ENCODE peak calls at places on chromosomes 11 and 22, in eight cellular contexts. K is Peyer's patch, U is neural crest cell, M is brain microvascular endothelial cell, V is PC-3, A is mesothelial cell of epicardium, C is MM.1S, X is ovary. I is an unnamed sample.

GRCh38 chr11:30729187-30729713 is 143.1 kb upstream of the MPPED2 start:
- DNase-seq in A (no peak), U (no peak), X (no peak), V (no peak), C (no peak), M (no peak), K (no peak), I (no peak)

GRCh38 chr22:35421121-35421520 is 21.2 kb downstream of the MCM5 start:
- DNase-seq in A (no peak), C (no peak), V (no peak), X (no peak), K (no peak), M (no peak), U (no peak), I (no peak)

GRCh38 chr11:94595061-94595460 is 27.9 kb downstream of the PIWIL4 start:
- DNase-seq in V (no peak), A (no peak), K (no peak), C (no peak), X (no peak), U (no peak), M (no peak), I (no peak)

GRCh38 chr22:46542011-46542985 is 4.9 kb upstream of the CELSR1 start:
- DNase-seq in V (peak; percentile 70), X (peak; percentile 47), M (peak; percentile 47), C (peak; percentile 73), A (peak; percentile 81), K (peak; percentile 80), U (peak; percentile 78), I (peak; percentile 94)

GRCh38 chr22:48827904-48828555 is 999.6 kb downstream of the BRD1 start:
- DNase-seq in A (no peak), X (no peak), K (peak; percentile 34), V (no peak), C (no peak), M (no peak), U (no peak), I (no peak)

GRCh38 chr22:37431811-37432707 is 4.8 kb upstream of the ELFN2 start:
- DNase-seq in X (no peak), A (no peak), M (peak; percentile 97), U (no peak), K (no peak), V (peak; percentile 97), C (no peak), I (peak; percentile 43)

GRCh38 chr11:72381584-72382090 is 52.7 kb downstream of the CLPB start:
- DNase-seq in M (no peak), C (no peak), K (no peak), A (no peak), X (no peak), V (no peak), U (no peak), I (no peak)

GRCh38 chr11:114846040-114846791 is 167.9 kb downstream of the NXPE2 start:
- DNase-seq in C (peak; percentile 83), V (no peak), A (no peak), X (no peak), M (no peak), K (no peak), U (no peak), I (no peak)

GRCh38 chr11:6251120-6251733 is 8.4 kb upstream of the CCKBR start:
- DNase-seq in U (peak; percentile 78), C (peak; percentile 29), K (peak; percentile 77), V (peak; percentile 78), X (peak; percentile 79), A (peak; percentile 80), M (peak; percentile 80), I (peak; percentile 65)

GRCh38 chr22:38706101-38706884 is 549 bp downstream of the GTPBP1 start:
- DNase-seq in X (peak; percentile 59), M (no peak), V (no peak), U (peak; percentile 5), A (peak; percentile 67), K (peak; percentile 70), C (peak; percentile 52), I (no peak)

GRCh38 chr22:33851240-33851639 is 69.0 kb downstream of the LARGE1 start:
- DNase-seq in V (peak; percentile 7), A (no peak), K (no peak), C (no peak), M (no peak), U (no peak), X (no peak), I (no peak)

GRCh38 chr22:39242809-39243442 is 1.9 kb downstream of the PDGFB start:
- DNase-seq in M (no peak), A (peak; percentile 75), V (peak; percentile 73), C (peak; percentile 42), X (no peak), K (no peak), U (no peak), I (no peak)

GRCh38 chr22:36443198-36443770 is 38.2 kb downstream of the TXN2 start:
- DNase-seq in M (no peak), V (no peak), X (no peak), U (no peak), C (no peak), K (no peak), A (no peak), I (no peak)

GRCh38 chr11:131796541-131796940 is 426.1 kb downstream of the NTM start:
- DNase-seq in K (no peak), A (no peak), C (no peak), M (no peak), X (no peak), V (no peak), U (no peak), I (no peak)

GRCh38 chr11:104064016-104064630 is 27.7 kb downstream of the DDI1 start:
- DNase-seq in V (no peak), A (no peak), K (no peak), M (no peak), X (no peak), U (no peak), C (no peak), I (no peak)

GRCh38 chr11:111977141-111978027 is 40.2 kb downstream of the DIXDC1 start:
- DNase-seq in A (peak; percentile 71), K (peak; percentile 73), X (peak; percentile 62), C (no peak), U (peak; percentile 38), M (peak; percentile 29), V (peak; percentile 56), I (peak; percentile 66)

GRCh38 chr11:18080451-18080850 is 25.4 kb downstream of the SAAL1 start:
- DNase-seq in U (no peak), V (peak; percentile 42), C (no peak), X (no peak), M (no peak), A (no peak), K (no peak), I (no peak)

DNA sequence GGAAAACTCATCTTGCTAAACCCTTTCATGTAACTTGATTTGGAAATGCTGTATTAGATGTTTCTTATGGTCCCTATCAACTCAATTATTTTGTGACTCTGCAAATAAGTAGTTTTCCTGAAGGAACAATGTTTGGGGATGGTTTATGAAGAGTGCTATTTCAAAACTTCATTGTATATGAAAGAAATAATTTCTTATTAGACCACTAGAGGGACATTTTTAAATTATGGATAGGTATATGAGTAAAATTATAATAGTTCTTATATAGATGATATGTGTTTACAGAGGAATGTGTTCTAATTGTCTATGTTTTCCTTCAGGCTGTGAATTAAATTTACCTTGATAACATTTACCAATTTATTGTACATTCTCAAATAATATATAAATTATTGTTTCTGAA is 509.4 kb upstream of the RAG2 start:
- DNase-seq in V (peak; percentile 27), C (no peak), A (no peak), M (no peak), U (no peak), K (no peak), X (no peak), I (no peak)
- TF ChIP-seq CTCF in V (peak; percentile 50), C (no peak), A (peak; percentile 76), M (no peak), U (peak; percentile 48), K (no peak), X (no peak), I (no peak)

GRCh38 chr11:75140269-75141138 is 10.4 kb upstream of the SLCO2B1 start:
- DNase-seq in V (peak; percentile 73), A (peak; percentile 79), M (peak; percentile 10), U (peak; percentile 66), K (peak; percentile 83), X (peak; percentile 46), C (peak; percentile 51), I (peak; percentile 79)
- TF ChIP-seq CTCF in V (peak; percentile 98), A (peak; percentile 94), M (peak; percentile 98), U (peak; percentile 91), K (peak; percentile 91), X (peak; percentile 38), C (peak; percentile 96), I (peak; percentile 95)

GRCh38 chr11:67118801-67119576 is at the start of gene KDM2A:
- DNase-seq in X (peak; percentile 99), A (peak; percentile 96), C (peak; percentile 98), K (peak; percentile 99), M (peak; percentile 98), V (peak; percentile 99), U (peak; percentile 91), I (peak; percentile 100)
- TF ChIP-seq CTCF in X (no peak), A (no peak), C (no peak), K (peak; percentile 11), M (no peak), V (no peak), U (peak; percentile 43), I (peak; percentile 22)

GRCh38 chr22:32701021-32701420 is 100.5 kb upstream of the TIMP3 start:
- DNase-seq in V (no peak), K (no peak), U (no peak), X (no peak), M (no peak), A (no peak), C (no peak), I (no peak)
- TF ChIP-seq CTCF in V (no peak), K (no peak), U (no peak), X (no peak), M (no peak), A (no peak), C (no peak), I (no peak)

DNA sequence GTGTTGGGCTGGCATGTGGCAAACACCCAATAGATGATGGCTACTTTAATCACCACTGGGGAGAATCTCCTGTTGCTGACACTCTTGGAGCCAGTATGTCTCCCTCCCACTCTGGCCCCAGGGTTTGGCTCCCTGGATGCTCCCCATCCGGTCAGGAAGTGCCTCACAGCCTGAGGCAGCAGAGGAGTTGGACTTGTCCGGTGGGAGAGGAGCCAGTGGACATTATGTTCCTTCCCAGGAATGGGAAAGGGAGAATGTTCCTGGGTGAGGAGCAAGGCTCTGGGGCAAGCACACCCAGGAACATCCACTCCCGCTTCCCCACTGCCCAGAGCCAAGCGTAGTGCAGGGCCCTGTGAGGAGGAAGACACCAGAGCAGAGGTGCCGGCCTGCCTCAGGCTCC is 84.6 kb upstream of the NAV2 start:
- DNase-seq in U (no peak), M (peak; percentile 22), A (no peak), C (no peak), V (peak; percentile 92), K (no peak), X (peak; percentile 49), I (no peak)
- TF ChIP-seq CTCF in U (no peak), M (peak; percentile 2), A (no peak), C (no peak), V (no peak), K (no peak), X (no peak), I (no peak)

I was measured in GM13977.